ENCODE peak calls at places on chromosomes 12 and 14, in six cellular contexts. G is H9, U is trophoblast cell, F is IMR-90, Y is H1, Z is mesenchymal stem cell. V is an unnamed sample.

GRCh38 chr12:125341422-125341821 is 276.2 kb downstream of the AACS start:
- DNase-seq in Z (no peak), F (no peak), Y (no peak), G (no peak), U (no peak), V (no peak)

GRCh38 chr12:110555509-110556406 is 27.4 kb downstream of the PPTC7 start:
- DNase-seq in F (peak; percentile 80), G (no peak), U (peak; percentile 58), Z (peak; percentile 80), Y (no peak), V (no peak)

GRCh38 chr14:33103489-33103888 is 164.8 kb downstream of the NPAS3 start:
- DNase-seq in Z (no peak), F (no peak), G (no peak), U (no peak), Y (no peak), V (no peak)

GRCh38 chr12:126518596-126519200 is 1453.5 kb downstream of the AACS start:
- DNase-seq in F (no peak), G (no peak), Z (peak; percentile 35), Y (no peak), U (no peak), V (no peak)

GRCh38 chr12:80472241-80472640 is 28.2 kb downstream of the PTPRQ start:
- DNase-seq in Z (no peak), U (no peak), Y (no peak), G (no peak), F (peak; percentile 22), V (no peak)

GRCh38 chr14:69651653-69652052 is 40.3 kb downstream of the SUSD6 start:
- DNase-seq in F (peak; percentile 28), G (no peak), U (no peak), Z (no peak), Y (no peak), V (no peak)

GRCh38 chr12:71426648-71427047 is 12.9 kb upstream of the LGR5 start:
- DNase-seq in G (no peak), Z (peak; percentile 69), F (peak; percentile 11), U (peak; percentile 37), Y (no peak), V (no peak)

GRCh38 chr12:69501154-69501895 is 31.1 kb downstream of the FRS2 start:
- DNase-seq in U (no peak), Z (no peak), Y (no peak), F (peak; percentile 30), G (no peak), V (no peak)

GRCh38 chr12:15788266-15789214 is 648 bp downstream of the EPS8 start:
- DNase-seq in F (peak; percentile 45), Y (no peak), U (peak; percentile 42), Z (peak; percentile 64), G (peak; percentile 69), V (peak; percentile 14)

GRCh38 chr12:21617030-21617429 is 12.4 kb upstream of the GYS2 start:
- DNase-seq in Y (no peak), G (no peak), F (no peak), U (no peak), Z (no peak), V (no peak)

GRCh38 chr14:76940057-76940456 is 88.5 kb downstream of the IRF2BPL start:
- DNase-seq in F (no peak), U (no peak), Z (no peak), Y (no peak), G (no peak), V (no peak)

GRCh38 chr14:69921052-69921451 is 41.8 kb downstream of the SMOC1 start:
- DNase-seq in U (no peak), G (no peak), Z (peak; percentile 4), Y (no peak), F (peak; percentile 92), V (no peak)

GRCh38 chr12:103114296-103115055 is 157.0 kb downstream of the ASCL1 start:
- DNase-seq in F (no peak), U (no peak), Y (no peak), Z (no peak), G (no peak), V (no peak)

GRCh38 chr14:95609398-95609990 is 74.6 kb downstream of the GLRX5 start:
- DNase-seq in Z (peak; percentile 1), G (peak; percentile 69), F (peak; percentile 23), Y (no peak), U (peak; percentile 80), V (peak; percentile 45)

GRCh38 chr12:21774358-21775129 is at the start of gene KCNJ8:
- DNase-seq in F (peak; percentile 50), U (no peak), Z (peak; percentile 2), G (peak; percentile 95), Y (peak; percentile 53), V (peak; percentile 73)

GRCh38 chr12:92078167-92079053 is 67.2 kb downstream of the BTG1 start:
- DNase-seq in G (no peak), U (peak; percentile 23), Y (no peak), Z (peak; percentile 88), F (peak; percentile 96), V (no peak)

GRCh38 chr12:75889214-75889613 is 142.4 kb downstream of the PHLDA1 start:
- DNase-seq in Y (no peak), F (no peak), Z (peak; percentile 20), U (no peak), G (peak; percentile 52), V (no peak)

GRCh38 chr14:89771251-89771650 is 183.3 kb downstream of the EFCAB11 start:
- DNase-seq in Z (peak; percentile 69), Y (no peak), G (no peak), F (peak; percentile 87), U (no peak), V (no peak)
- H3K4me1 ChIP-seq in Z (peaks cover 9% of the 10 kb centered on the region), Y (peaks cover 12% of the 10 kb centered on the region), G (peaks cover 11% of the 10 kb centered on the region), F (peaks cover 23% of the 10 kb centered on the region), U (peaks cover 11% of the 10 kb centered on the region), V (no peaks in the 10 kb centered on the region)

GRCh38 chr14:23366163-23366921 is 1.4 kb upstream of the EFS start:
- DNase-seq in G (peak; percentile 92), U (peak; percentile 54), Y (no peak), Z (peak; percentile 85), F (peak; percentile 72), V (peak; percentile 94)
- H4K91ac ChIP-seq in G (no peak overlapping the region), U (peak overlapping the region; percentile 98), Y (peak overlapping the region; percentile 63), Z (peak overlapping the region; percentile 84), F (peak overlapping the region; percentile 48), V (peak overlapping the region; percentile 61)

DNA sequence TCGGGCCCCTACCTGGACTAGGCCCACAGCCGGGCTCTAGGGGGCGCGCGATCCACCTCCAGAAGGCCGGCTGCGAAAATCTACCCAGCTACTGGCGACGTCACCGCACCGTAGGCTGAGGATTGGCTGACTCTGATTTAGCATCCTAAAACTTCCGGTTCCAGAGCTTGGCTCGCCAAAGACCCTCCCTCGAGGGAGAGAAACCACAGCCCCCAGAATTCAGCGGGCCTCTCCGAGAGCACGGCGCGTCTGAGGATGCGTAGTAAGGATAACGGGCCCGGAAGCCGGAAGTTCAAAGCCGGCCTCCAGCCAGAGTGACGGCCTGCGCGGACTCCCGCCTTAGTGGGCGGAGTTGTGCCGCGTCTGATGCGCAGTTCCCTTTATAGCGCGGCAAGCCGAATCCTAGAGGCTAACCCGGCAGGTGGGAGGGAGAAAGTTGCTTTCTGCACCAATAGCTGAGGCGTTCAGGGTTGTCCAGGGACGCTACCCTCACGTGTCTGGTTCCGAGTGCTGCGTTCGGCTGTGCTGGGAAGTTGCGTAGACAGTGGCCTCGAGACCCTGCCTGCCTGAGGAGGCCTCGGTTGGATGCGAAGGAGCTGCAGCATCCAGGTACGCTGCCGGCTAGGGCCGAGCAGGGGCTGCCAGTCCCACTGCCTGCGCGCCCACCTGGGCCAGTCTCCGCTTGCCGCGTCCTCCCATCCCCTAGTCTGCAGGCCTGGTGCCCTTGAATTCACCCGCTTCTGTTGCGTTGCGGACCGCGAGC is at the start of gene COX14:
- DNase-seq in U (peak; percentile 100), Z (peak; percentile 100), F (peak; percentile 99), G (peak; percentile 100), Y (peak; percentile 99), V (peak; percentile 100)
- H3K4me1 ChIP-seq in U (peaks cover 14% of the 10 kb centered on the region), Z (peaks cover 34% of the 10 kb centered on the region), F (peaks cover 13% of the 10 kb centered on the region), G (peaks cover 10% of the 10 kb centered on the region), Y (peaks cover 12% of the 10 kb centered on the region), V (peaks cover 18% of the 10 kb centered on the region)

GRCh38 chr14:99527026-99527425 is 45.8 kb downstream of the CCNK start:
- DNase-seq in U (no peak), Y (no peak), Z (no peak), G (no peak), F (no peak), V (no peak)
- H4K91ac ChIP-seq in U (no peak overlapping the region), Y (no peak overlapping the region), Z (no peak overlapping the region), G (no peak overlapping the region), F (no peak overlapping the region), V (no peak overlapping the region)

DNA sequence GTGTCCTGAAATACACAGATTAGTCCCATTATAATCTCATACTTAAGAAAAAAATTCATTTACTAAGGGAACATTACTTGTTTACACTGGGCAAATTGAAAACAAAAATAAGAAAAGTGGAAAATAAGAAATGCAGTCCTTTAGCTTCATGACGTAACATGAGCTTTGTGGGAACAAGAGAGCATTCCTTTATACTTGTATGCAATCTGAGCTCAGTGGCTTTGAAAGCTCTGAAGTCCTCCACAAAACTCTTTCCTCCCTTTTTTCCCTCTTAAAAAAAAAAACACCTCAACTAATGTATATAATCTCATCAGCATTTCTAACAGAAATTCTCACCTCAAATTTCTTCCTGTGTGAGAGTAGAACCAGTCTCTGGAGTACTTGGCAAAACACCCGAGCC is 76.9 kb upstream of the OTX2 start:
- DNase-seq in F (no peak), Y (no peak), G (no peak), Z (no peak), U (no peak), V (no peak)
- H3K4me1 ChIP-seq in F (no peaks in the 10 kb centered on the region), Y (peaks cover 23% of the 10 kb centered on the region), G (peaks cover 7% of the 10 kb centered on the region), Z (no peaks in the 10 kb centered on the region), U (no peaks in the 10 kb centered on the region), V (no peaks in the 10 kb centered on the region)

DNA sequence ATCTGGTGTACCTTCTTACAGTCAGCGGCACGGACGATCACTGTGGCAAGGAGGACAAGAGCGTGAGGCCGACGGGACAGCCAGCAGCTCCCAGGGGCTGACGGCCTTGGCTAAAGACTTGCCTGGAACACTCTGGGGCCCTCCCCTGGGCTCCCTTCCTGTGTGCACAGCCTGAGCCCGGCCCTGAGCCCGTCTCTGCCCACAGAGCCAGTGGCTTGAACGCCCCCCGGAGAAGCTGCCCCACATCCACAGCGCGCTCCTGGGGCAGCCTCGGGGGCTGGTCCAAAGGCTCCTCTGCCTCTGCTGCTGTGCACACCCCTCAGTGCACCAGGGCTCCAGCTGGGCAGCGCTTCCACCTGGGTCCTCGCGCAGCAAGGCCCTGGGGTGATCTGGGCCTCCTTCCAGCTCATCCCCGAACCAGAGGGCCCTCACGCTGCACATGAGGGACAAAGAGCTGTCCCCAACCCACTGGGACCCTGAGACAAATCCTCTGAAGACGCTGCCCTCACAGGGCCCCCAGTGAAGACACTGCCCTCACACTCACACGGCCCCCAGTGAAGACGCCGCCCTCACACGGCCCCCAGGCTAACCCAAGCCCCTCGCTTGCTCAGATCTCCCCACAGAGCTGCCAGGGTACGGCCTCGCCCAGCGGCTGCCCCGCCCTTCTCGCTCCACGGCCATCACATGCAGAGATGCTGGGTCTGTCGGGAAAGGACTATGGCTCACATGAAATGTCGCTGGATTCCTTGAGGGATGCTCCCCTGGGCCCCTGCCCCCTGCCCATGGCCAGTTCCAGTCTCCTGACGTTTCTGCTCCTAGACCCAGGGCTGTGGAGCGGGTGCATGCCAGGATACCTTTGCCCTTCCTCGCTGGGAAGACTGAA is 22.2 kb downstream of the AMN start:
- DNase-seq in F (no peak), U (no peak), G (no peak), Y (no peak), Z (no peak), V (no peak)
- H4K91ac ChIP-seq in F (no peak overlapping the region), U (no peak overlapping the region), G (no peak overlapping the region), Y (no peak overlapping the region), Z (no peak overlapping the region), V (no peak overlapping the region)

V was measured in neuronal stem cell.